ENCODE peak calls at places on chromosomes 16 and 17, in eight cellular contexts. One of them, this sample, is unnamed.

GRCh38 chr16:69494993-69495392 is 70.6 kb downstream of the CYB5B start:
- DNase-seq in brain microvascular endothelial cell: no peak
- DNase-seq in astrocyte of the spinal cord: no peak
- DNase-seq in IMR-90: no peak
- DNase-seq in AG04450: no peak
- DNase-seq in right atrium auricular region: no peak
- DNase-seq in testis: peak
- DNase-seq in endothelial cell of umbilical vein: peak
- DNase-seq in this sample: no peak

GRCh38 chr17:50458290-50458689 is 10.4 kb downstream of the CHAD start:
- DNase-seq in brain microvascular endothelial cell: no peak
- DNase-seq in astrocyte of the spinal cord: no peak
- DNase-seq in IMR-90: no peak
- DNase-seq in AG04450: no peak
- DNase-seq in right atrium auricular region: no peak
- DNase-seq in testis: no peak
- DNase-seq in endothelial cell of umbilical vein: no peak
- DNase-seq in this sample: no peak

GRCh38 chr17:64575431-64575830 is 68.7 kb downstream of the CEP95 start:
- DNase-seq in brain microvascular endothelial cell: no peak
- DNase-seq in astrocyte of the spinal cord: no peak
- DNase-seq in IMR-90: no peak
- DNase-seq in AG04450: no peak
- DNase-seq in right atrium auricular region: no peak
- DNase-seq in testis: no peak
- DNase-seq in endothelial cell of umbilical vein: no peak
- DNase-seq in this sample: no peak

GRCh38 chr17:50423553-50424159 is 2.4 kb upstream of the ACSF2 start:
- DNase-seq in brain microvascular endothelial cell: peak
- DNase-seq in astrocyte of the spinal cord: peak
- DNase-seq in IMR-90: peak
- DNase-seq in AG04450: peak
- DNase-seq in right atrium auricular region: peak
- DNase-seq in testis: no peak
- DNase-seq in endothelial cell of umbilical vein: peak
- DNase-seq in this sample: no peak

GRCh38 chr17:4444782-4445473 is 11.2 kb downstream of the SPNS3 start:
- DNase-seq in brain microvascular endothelial cell: no peak
- DNase-seq in astrocyte of the spinal cord: no peak
- DNase-seq in IMR-90: no peak
- DNase-seq in AG04450: no peak
- DNase-seq in right atrium auricular region: peak
- DNase-seq in testis: peak
- DNase-seq in endothelial cell of umbilical vein: no peak
- DNase-seq in this sample: no peak

GRCh38 chr17:8324132-8324531 is 14.1 kb downstream of the ARHGEF15 start:
- DNase-seq in brain microvascular endothelial cell: no peak
- DNase-seq in astrocyte of the spinal cord: no peak
- DNase-seq in IMR-90: no peak
- DNase-seq in AG04450: no peak
- DNase-seq in right atrium auricular region: no peak
- DNase-seq in testis: no peak
- DNase-seq in endothelial cell of umbilical vein: no peak
- DNase-seq in this sample: no peak

GRCh38 chr17:67624886-67625656 is 92.7 kb upstream of the NOL11 start:
- DNase-seq in brain microvascular endothelial cell: no peak
- DNase-seq in astrocyte of the spinal cord: no peak
- DNase-seq in IMR-90: no peak
- DNase-seq in AG04450: no peak
- DNase-seq in right atrium auricular region: no peak
- DNase-seq in testis: no peak
- DNase-seq in endothelial cell of umbilical vein: no peak
- DNase-seq in this sample: no peak

GRCh38 chr17:37570527-37571093 is 38.6 kb downstream of the SYNRG start:
- DNase-seq in brain microvascular endothelial cell: peak
- DNase-seq in astrocyte of the spinal cord: peak
- DNase-seq in IMR-90: peak
- DNase-seq in AG04450: peak
- DNase-seq in right atrium auricular region: no peak
- DNase-seq in testis: peak
- DNase-seq in endothelial cell of umbilical vein: peak
- DNase-seq in this sample: no peak

GRCh38 chr17:55466671-55467070 is 44.6 kb downstream of the SMIM36 start:
- DNase-seq in brain microvascular endothelial cell: no peak
- DNase-seq in astrocyte of the spinal cord: no peak
- DNase-seq in IMR-90: no peak
- DNase-seq in AG04450: no peak
- DNase-seq in right atrium auricular region: no peak
- DNase-seq in testis: peak
- DNase-seq in endothelial cell of umbilical vein: no peak
- DNase-seq in this sample: no peak

GRCh38 chr16:85168732-85169256 is 56.5 kb upstream of the CIBAR2 start:
- DNase-seq in brain microvascular endothelial cell: no peak
- DNase-seq in astrocyte of the spinal cord: no peak
- DNase-seq in IMR-90: peak
- DNase-seq in AG04450: no peak
- DNase-seq in right atrium auricular region: peak
- DNase-seq in testis: peak
- DNase-seq in endothelial cell of umbilical vein: no peak
- DNase-seq in this sample: no peak

GRCh38 chr16:3494574-3494973 is 715 bp downstream of the C16orf90 start:
- DNase-seq in brain microvascular endothelial cell: no peak
- DNase-seq in astrocyte of the spinal cord: no peak
- DNase-seq in IMR-90: no peak
- DNase-seq in AG04450: no peak
- DNase-seq in right atrium auricular region: no peak
- DNase-seq in testis: no peak
- DNase-seq in endothelial cell of umbilical vein: no peak
- DNase-seq in this sample: no peak

GRCh38 chr16:3492356-3492755 is 2.9 kb downstream of the C16orf90 start:
- DNase-seq in brain microvascular endothelial cell: no peak
- DNase-seq in astrocyte of the spinal cord: no peak
- DNase-seq in IMR-90: no peak
- DNase-seq in AG04450: no peak
- DNase-seq in right atrium auricular region: no peak
- DNase-seq in testis: no peak
- DNase-seq in endothelial cell of umbilical vein: no peak
- DNase-seq in this sample: no peak

GRCh38 chr16:3487521-3488410 is 7.5 kb downstream of the C16orf90 start:
- DNase-seq in brain microvascular endothelial cell: no peak
- DNase-seq in astrocyte of the spinal cord: no peak
- DNase-seq in IMR-90: no peak
- DNase-seq in AG04450: no peak
- DNase-seq in right atrium auricular region: no peak
- DNase-seq in testis: no peak
- DNase-seq in endothelial cell of umbilical vein: no peak
- DNase-seq in this sample: no peak

GRCh38 chr16:3488801-3489200 is 6.5 kb downstream of the C16orf90 start:
- DNase-seq in brain microvascular endothelial cell: no peak
- DNase-seq in astrocyte of the spinal cord: no peak
- DNase-seq in IMR-90: no peak
- DNase-seq in AG04450: no peak
- DNase-seq in right atrium auricular region: no peak
- DNase-seq in testis: no peak
- DNase-seq in endothelial cell of umbilical vein: no peak
- DNase-seq in this sample: no peak

DNA sequence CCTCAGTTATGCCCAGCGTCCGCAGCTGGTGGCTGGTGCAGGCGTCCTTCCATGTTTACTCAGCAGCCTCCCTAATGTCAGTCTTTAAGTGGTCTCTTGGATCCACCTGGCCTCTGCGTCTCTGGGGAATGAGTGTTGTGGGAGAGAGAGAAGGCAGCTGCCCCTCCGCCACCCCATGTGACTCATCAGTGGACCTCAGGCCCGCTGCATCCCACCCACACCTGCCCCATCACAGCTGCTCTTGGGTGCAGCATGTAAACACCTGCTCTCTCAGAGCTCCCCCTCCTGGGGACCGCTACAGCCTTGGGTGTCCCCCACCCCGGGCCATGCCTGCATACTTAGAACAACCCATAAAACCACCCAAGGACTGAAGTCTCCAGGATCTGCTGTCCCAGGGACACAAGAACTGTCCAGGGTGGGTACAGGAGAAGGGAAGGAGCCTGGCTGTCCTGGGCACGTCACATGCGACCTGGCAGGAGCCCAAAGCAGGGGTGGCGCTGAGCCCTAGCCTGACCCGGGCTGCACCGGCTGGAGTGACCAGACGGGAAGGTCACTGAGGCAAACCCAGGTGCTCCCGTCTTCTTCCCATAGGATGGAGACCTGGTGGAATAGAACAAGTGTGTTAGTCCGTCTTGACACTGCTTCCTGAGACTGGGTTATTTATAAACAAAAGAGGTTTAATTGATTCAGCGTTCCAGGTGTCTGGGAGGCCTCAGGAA is 4.2 kb downstream of the C16orf90 start:
- DNase-seq in brain microvascular endothelial cell: no peak
- DNase-seq in astrocyte of the spinal cord: no peak
- DNase-seq in IMR-90: no peak
- DNase-seq in AG04450: no peak
- DNase-seq in right atrium auricular region: no peak
- DNase-seq in testis: no peak
- DNase-seq in endothelial cell of umbilical vein: peak
- DNase-seq in this sample: no peak
- TF ChIP-seq CTCF in brain microvascular endothelial cell: no peak
- TF ChIP-seq CTCF in astrocyte of the spinal cord: no peak
- TF ChIP-seq CTCF in IMR-90: no peak
- TF ChIP-seq CTCF in AG04450: no peak
- TF ChIP-seq CTCF in right atrium auricular region: no peak
- TF ChIP-seq CTCF in testis: no peak
- TF ChIP-seq CTCF in endothelial cell of umbilical vein: no peak
- TF ChIP-seq CTCF in this sample: no peak

GRCh38 chr16:58815188-58815888 is 81.2 kb upstream of the GOT2 start:
- DNase-seq in brain microvascular endothelial cell: no peak
- DNase-seq in astrocyte of the spinal cord: no peak
- DNase-seq in IMR-90: no peak
- DNase-seq in AG04450: no peak
- DNase-seq in right atrium auricular region: no peak
- DNase-seq in testis: no peak
- DNase-seq in endothelial cell of umbilical vein: no peak
- DNase-seq in this sample: no peak

GRCh38 chr16:58814348-58814801 is 80.3 kb upstream of the GOT2 start:
- DNase-seq in brain microvascular endothelial cell: peak
- DNase-seq in astrocyte of the spinal cord: peak
- DNase-seq in IMR-90: peak
- DNase-seq in AG04450: peak
- DNase-seq in right atrium auricular region: no peak
- DNase-seq in testis: peak
- DNase-seq in endothelial cell of umbilical vein: peak
- DNase-seq in this sample: no peak

GRCh38 chr16:58821886-58822285 is 87.8 kb upstream of the GOT2 start:
- DNase-seq in brain microvascular endothelial cell: no peak
- DNase-seq in astrocyte of the spinal cord: no peak
- DNase-seq in IMR-90: no peak
- DNase-seq in AG04450: no peak
- DNase-seq in right atrium auricular region: no peak
- DNase-seq in testis: no peak
- DNase-seq in endothelial cell of umbilical vein: no peak
- DNase-seq in this sample: no peak

GRCh38 chr16:58820359-58820758 is 86.2 kb upstream of the GOT2 start:
- DNase-seq in brain microvascular endothelial cell: no peak
- DNase-seq in astrocyte of the spinal cord: no peak
- DNase-seq in IMR-90: no peak
- DNase-seq in AG04450: no peak
- DNase-seq in right atrium auricular region: no peak
- DNase-seq in testis: no peak
- DNase-seq in endothelial cell of umbilical vein: no peak
- DNase-seq in this sample: no peak
- TF ChIP-seq CTCF in brain microvascular endothelial cell: no peak
- TF ChIP-seq CTCF in astrocyte of the spinal cord: no peak
- TF ChIP-seq CTCF in IMR-90: no peak
- TF ChIP-seq CTCF in AG04450: no peak
- TF ChIP-seq CTCF in right atrium auricular region: no peak
- TF ChIP-seq CTCF in testis: no peak
- TF ChIP-seq CTCF in endothelial cell of umbilical vein: no peak
- TF ChIP-seq CTCF in this sample: no peak

DNA sequence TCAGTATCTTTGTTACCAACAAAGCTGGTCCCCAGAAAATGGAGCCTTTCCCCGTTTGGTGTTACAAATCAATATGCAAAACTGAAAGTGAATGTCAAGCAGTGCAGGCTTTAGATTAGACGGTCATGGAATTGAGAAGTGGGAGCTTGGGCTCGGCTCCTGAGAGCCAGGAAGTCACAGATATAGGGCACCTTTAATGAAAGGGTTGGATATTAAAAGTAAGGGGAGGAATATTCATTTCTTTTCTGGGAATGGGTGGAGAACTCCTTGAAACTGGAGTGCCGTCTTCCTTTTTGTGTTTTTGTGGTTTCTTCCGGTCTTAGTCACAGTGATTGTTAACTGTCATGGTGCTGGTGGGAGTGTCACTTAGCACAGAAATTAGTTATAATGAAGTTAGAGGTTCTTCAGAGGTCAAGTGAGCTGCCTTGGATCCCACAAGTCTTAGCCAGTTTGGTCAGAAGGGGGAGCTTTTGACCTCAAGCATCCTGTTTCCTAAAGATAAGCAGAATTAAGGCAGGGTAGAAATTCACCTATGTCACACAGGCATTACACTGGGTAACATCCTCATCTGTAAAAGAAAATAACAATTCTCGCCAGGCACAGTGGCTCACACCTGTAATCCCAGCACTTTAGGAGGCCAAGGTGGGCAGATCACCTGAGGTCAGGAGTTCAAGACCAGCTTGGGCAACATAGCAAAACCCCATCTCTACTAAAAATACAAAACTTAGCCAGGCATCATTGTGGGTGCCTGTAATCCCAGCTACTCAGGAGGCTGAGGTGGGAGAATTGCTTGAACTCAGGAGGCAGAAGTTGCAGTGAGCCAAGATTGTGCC is 9.6 kb upstream of the EIF1 start:
- DNase-seq in brain microvascular endothelial cell: no peak
- DNase-seq in astrocyte of the spinal cord: peak
- DNase-seq in IMR-90: peak
- DNase-seq in AG04450: no peak
- DNase-seq in right atrium auricular region: no peak
- DNase-seq in testis: no peak
- DNase-seq in endothelial cell of umbilical vein: peak
- DNase-seq in this sample: no peak
- TF ChIP-seq CTCF in brain microvascular endothelial cell: peak
- TF ChIP-seq CTCF in astrocyte of the spinal cord: peak
- TF ChIP-seq CTCF in IMR-90: no peak
- TF ChIP-seq CTCF in AG04450: no peak
- TF ChIP-seq CTCF in right atrium auricular region: no peak
- TF ChIP-seq CTCF in testis: no peak
- TF ChIP-seq CTCF in endothelial cell of umbilical vein: no peak
- TF ChIP-seq CTCF in this sample: no peak

DNA sequence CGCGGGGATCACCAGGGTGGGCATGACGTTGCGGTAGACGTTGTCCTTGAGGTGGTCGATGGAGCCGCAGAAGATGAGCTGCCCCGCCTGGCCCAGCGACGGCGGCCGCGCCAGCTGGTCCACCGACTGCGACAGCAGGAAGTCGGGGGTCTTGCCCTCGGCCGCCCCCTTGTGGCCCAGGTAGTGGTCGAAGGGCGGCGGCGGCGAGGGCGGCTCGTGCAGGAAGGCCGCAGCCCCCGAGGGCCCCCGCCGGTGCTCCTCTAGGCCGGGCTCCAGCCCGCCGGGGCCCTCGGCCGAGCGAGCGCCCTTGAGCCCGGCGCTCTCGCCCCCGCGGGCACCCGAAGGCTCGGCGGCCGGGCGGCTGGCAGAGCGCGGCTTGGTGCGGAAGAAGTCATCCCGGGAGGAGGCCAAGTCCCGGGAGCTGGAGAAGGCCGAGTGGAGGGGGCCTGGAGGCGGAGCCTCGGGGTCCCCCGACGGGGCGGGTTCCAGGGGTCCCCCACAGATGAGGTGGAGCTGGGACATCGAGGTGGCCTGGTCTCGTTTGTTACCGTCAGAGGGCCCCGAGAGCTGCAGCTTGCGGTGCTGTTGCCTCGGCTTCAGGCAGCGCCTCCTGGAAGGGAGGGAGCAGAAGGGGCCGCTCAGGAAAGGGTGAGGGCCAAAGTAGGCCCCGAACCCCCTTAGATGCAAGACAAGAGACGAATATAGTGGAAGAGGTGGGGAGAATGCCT is 8.9 kb downstream of the FAM171A2 start:
- DNase-seq in brain microvascular endothelial cell: no peak
- DNase-seq in astrocyte of the spinal cord: no peak
- DNase-seq in IMR-90: no peak
- DNase-seq in AG04450: no peak
- DNase-seq in right atrium auricular region: no peak
- DNase-seq in testis: peak
- DNase-seq in endothelial cell of umbilical vein: no peak
- DNase-seq in this sample: no peak
- TF ChIP-seq CTCF in brain microvascular endothelial cell: peak
- TF ChIP-seq CTCF in astrocyte of the spinal cord: peak
- TF ChIP-seq CTCF in IMR-90: no peak
- TF ChIP-seq CTCF in AG04450: no peak
- TF ChIP-seq CTCF in right atrium auricular region: no peak
- TF ChIP-seq CTCF in testis: peak
- TF ChIP-seq CTCF in endothelial cell of umbilical vein: peak
- TF ChIP-seq CTCF in this sample: peak

This sample was measured in osteocyte.